ENCODE peak calls at places on chromosomes 13 and 19, in four cellular contexts. One of them, this sample, is unnamed.

GRCh38 chr19:43777163-43777700 is 3.5 kb downstream of the KCNN4 start:
- DNase-seq in LoVo: no peak
- DNase-seq in NCI-H748 treated with DMSO at 0.1 percent for 48 hours: no peak
- DNase-seq in choroid plexus epithelial cell: peak
- DNase-seq in this sample: peak

GRCh38 chr13:22777207-22777606 is 403.6 kb upstream of the SGCG start:
- DNase-seq in NCI-H748 treated with DMSO at 0.1 percent for 48 hours: no peak
- DNase-seq in LoVo: no peak
- DNase-seq in choroid plexus epithelial cell: no peak
- DNase-seq in this sample: no peak

GRCh38 chr13:76552807-76553206 is 333.4 kb downstream of the KCTD12 start:
- DNase-seq in choroid plexus epithelial cell: no peak
- DNase-seq in LoVo: no peak
- DNase-seq in NCI-H748 treated with DMSO at 0.1 percent for 48 hours: no peak
- DNase-seq in this sample: no peak

GRCh38 chr19:33438016-33438671 is 64.6 kb downstream of the CEBPG start:
- DNase-seq in LoVo: no peak
- DNase-seq in NCI-H748 treated with DMSO at 0.1 percent for 48 hours: no peak
- DNase-seq in choroid plexus epithelial cell: peak
- DNase-seq in this sample: peak

GRCh38 chr19:39941151-39941550 is 6.7 kb upstream of the FCGBP start:
- DNase-seq in choroid plexus epithelial cell: no peak
- DNase-seq in NCI-H748 treated with DMSO at 0.1 percent for 48 hours: no peak
- DNase-seq in LoVo: no peak
- DNase-seq in this sample: no peak

GRCh38 chr13:106096661-106097092 is 438.8 kb downstream of the EFNB2 start:
- DNase-seq in choroid plexus epithelial cell: no peak
- DNase-seq in LoVo: peak
- DNase-seq in NCI-H748 treated with DMSO at 0.1 percent for 48 hours: no peak
- DNase-seq in this sample: peak

GRCh38 chr19:49881672-49882394 is 4.3 kb downstream of the TBC1D17 start:
- DNase-seq in NCI-H748 treated with DMSO at 0.1 percent for 48 hours: no peak
- DNase-seq in choroid plexus epithelial cell: no peak
- DNase-seq in LoVo: no peak
- DNase-seq in this sample: peak

GRCh38 chr19:17243854-17244617 is 1.7 kb downstream of the NR2F6 start:
- DNase-seq in choroid plexus epithelial cell: no peak
- DNase-seq in LoVo: no peak
- DNase-seq in NCI-H748 treated with DMSO at 0.1 percent for 48 hours: no peak
- DNase-seq in this sample: peak

GRCh38 chr19:56297010-56297409 is 17.6 kb downstream of the ZSCAN5A start:
- DNase-seq in NCI-H748 treated with DMSO at 0.1 percent for 48 hours: no peak
- DNase-seq in LoVo: no peak
- DNase-seq in choroid plexus epithelial cell: no peak
- DNase-seq in this sample: no peak

GRCh38 chr19:6374179-6374709 is 1.5 kb downstream of the PSPN start:
- DNase-seq in LoVo: no peak
- DNase-seq in NCI-H748 treated with DMSO at 0.1 percent for 48 hours: no peak
- DNase-seq in choroid plexus epithelial cell: no peak
- DNase-seq in this sample: no peak

GRCh38 chr13:23496255-23496654 is 62.8 kb upstream of the SACS start:
- DNase-seq in LoVo: no peak
- DNase-seq in NCI-H748 treated with DMSO at 0.1 percent for 48 hours: no peak
- DNase-seq in choroid plexus epithelial cell: no peak
- DNase-seq in this sample: no peak

GRCh38 chr13:110560606-110561334 is 752 bp downstream of the RAB20 start:
- DNase-seq in choroid plexus epithelial cell: no peak
- DNase-seq in LoVo: no peak
- DNase-seq in NCI-H748 treated with DMSO at 0.1 percent for 48 hours: no peak
- DNase-seq in this sample: peak

GRCh38 chr13:46687810-46688209 is 109.2 kb downstream of the ESD start:
- DNase-seq in choroid plexus epithelial cell: peak
- DNase-seq in NCI-H748 treated with DMSO at 0.1 percent for 48 hours: peak
- DNase-seq in LoVo: peak
- DNase-seq in this sample: peak

GRCh38 chr13:36029171-36029570 is 102.0 kb downstream of the DCLK1 start:
- DNase-seq in NCI-H748 treated with DMSO at 0.1 percent for 48 hours: peak
- DNase-seq in choroid plexus epithelial cell: peak
- DNase-seq in LoVo: no peak
- DNase-seq in this sample: peak

GRCh38 chr19:41537789-41538188 is 38.2 kb upstream of the CEACAM21 start:
- DNase-seq in NCI-H748 treated with DMSO at 0.1 percent for 48 hours: peak
- DNase-seq in choroid plexus epithelial cell: peak
- DNase-seq in LoVo: no peak
- DNase-seq in this sample: peak

GRCh38 chr19:47032171-47032811 is 12.7 kb downstream of the NPAS1 start:
- DNase-seq in choroid plexus epithelial cell: peak
- DNase-seq in NCI-H748 treated with DMSO at 0.1 percent for 48 hours: peak
- DNase-seq in LoVo: peak
- DNase-seq in this sample: peak

GRCh38 chr19:55474269-55475265 is 1.9 kb upstream of the ZNF628 start:
- DNase-seq in choroid plexus epithelial cell: no peak
- DNase-seq in NCI-H748 treated with DMSO at 0.1 percent for 48 hours: no peak
- DNase-seq in LoVo: peak
- DNase-seq in this sample: no peak

GRCh38 chr13:110109140-110109783 is 197.7 kb downstream of the COL4A1 start:
- DNase-seq in LoVo: no peak
- DNase-seq in NCI-H748 treated with DMSO at 0.1 percent for 48 hours: no peak
- DNase-seq in choroid plexus epithelial cell: no peak
- DNase-seq in this sample: no peak

GRCh38 chr19:45645068-45645630 is 6.0 kb upstream of the EML2 start:
- DNase-seq in LoVo: no peak
- DNase-seq in choroid plexus epithelial cell: no peak
- DNase-seq in NCI-H748 treated with DMSO at 0.1 percent for 48 hours: no peak
- DNase-seq in this sample: no peak

GRCh38 chr13:113862191-113862765 is 1.6 kb downstream of the GAS6 start:
- DNase-seq in NCI-H748 treated with DMSO at 0.1 percent for 48 hours: no peak
- DNase-seq in LoVo: no peak
- DNase-seq in choroid plexus epithelial cell: no peak
- DNase-seq in this sample: no peak

GRCh38 chr19:13796301-13797057 is 1.2 kb downstream of the ZSWIM4 start:
- DNase-seq in choroid plexus epithelial cell: peak
- DNase-seq in NCI-H748 treated with DMSO at 0.1 percent for 48 hours: no peak
- DNase-seq in LoVo: peak
- DNase-seq in this sample: peak

GRCh38 chr13:21014666-21015170 is 46.7 kb downstream of the LATS2 start:
- DNase-seq in choroid plexus epithelial cell: peak
- DNase-seq in NCI-H748 treated with DMSO at 0.1 percent for 48 hours: no peak
- DNase-seq in LoVo: no peak
- DNase-seq in this sample: peak

GRCh38 chr19:45340899-45341453 is 426 bp downstream of the KLC3 start:
- DNase-seq in LoVo: no peak
- DNase-seq in NCI-H748 treated with DMSO at 0.1 percent for 48 hours: no peak
- DNase-seq in choroid plexus epithelial cell: peak
- DNase-seq in this sample: no peak

GRCh38 chr13:30235206-30235605 is 72.1 kb downstream of the KATNAL1 start:
- DNase-seq in LoVo: no peak
- DNase-seq in NCI-H748 treated with DMSO at 0.1 percent for 48 hours: no peak
- DNase-seq in choroid plexus epithelial cell: peak
- DNase-seq in this sample: no peak

GRCh38 chr13:30805603-30806011 is 70.3 kb downstream of the ALOX5AP start:
- DNase-seq in choroid plexus epithelial cell: no peak
- DNase-seq in LoVo: no peak
- DNase-seq in NCI-H748 treated with DMSO at 0.1 percent for 48 hours: no peak
- DNase-seq in this sample: peak

GRCh38 chr19:10863107-10863700 is 8.1 kb upstream of the CARM1 start:
- DNase-seq in NCI-H748 treated with DMSO at 0.1 percent for 48 hours: no peak
- DNase-seq in LoVo: no peak
- DNase-seq in choroid plexus epithelial cell: peak
- DNase-seq in this sample: peak

GRCh38 chr13:102234618-102235017 is 167.2 kb downstream of the FGF14 start:
- DNase-seq in NCI-H748 treated with DMSO at 0.1 percent for 48 hours: no peak
- DNase-seq in choroid plexus epithelial cell: peak
- DNase-seq in LoVo: no peak
- DNase-seq in this sample: no peak

GRCh38 chr13:20049558-20050473 is 91.3 kb downstream of the ZMYM2 start:
- DNase-seq in NCI-H748 treated with DMSO at 0.1 percent for 48 hours: no peak
- DNase-seq in choroid plexus epithelial cell: peak
- DNase-seq in LoVo: no peak
- DNase-seq in this sample: no peak

GRCh38 chr13:111909971-111910671 is 156.8 kb upstream of the SOX1 start:
- DNase-seq in LoVo: no peak
- DNase-seq in NCI-H748 treated with DMSO at 0.1 percent for 48 hours: no peak
- DNase-seq in choroid plexus epithelial cell: no peak
- DNase-seq in this sample: no peak

GRCh38 chr19:56138069-56138468 is 3.0 kb upstream of the ZNF444 start:
- DNase-seq in choroid plexus epithelial cell: peak
- DNase-seq in LoVo: no peak
- DNase-seq in NCI-H748 treated with DMSO at 0.1 percent for 48 hours: no peak
- DNase-seq in this sample: no peak

GRCh38 chr19:42412223-42412622 is 15.0 kb downstream of the LIPE start:
- DNase-seq in LoVo: no peak
- DNase-seq in choroid plexus epithelial cell: no peak
- DNase-seq in NCI-H748 treated with DMSO at 0.1 percent for 48 hours: no peak
- DNase-seq in this sample: peak

GRCh38 chr13:32581177-32581786 is 5.0 kb upstream of the PDS5B start:
- DNase-seq in LoVo: peak
- DNase-seq in choroid plexus epithelial cell: peak
- DNase-seq in NCI-H748 treated with DMSO at 0.1 percent for 48 hours: peak
- DNase-seq in this sample: peak

GRCh38 chr13:41017744-41018582 is 1.2 kb downstream of the ELF1 start:
- DNase-seq in LoVo: no peak
- DNase-seq in NCI-H748 treated with DMSO at 0.1 percent for 48 hours: peak
- DNase-seq in choroid plexus epithelial cell: no peak
- DNase-seq in this sample: no peak

GRCh38 chr19:9054768-9055167 is 32.1 kb upstream of the OR1M1 start:
- DNase-seq in NCI-H748 treated with DMSO at 0.1 percent for 48 hours: no peak
- DNase-seq in LoVo: peak
- DNase-seq in choroid plexus epithelial cell: no peak
- DNase-seq in this sample: no peak

GRCh38 chr19:52959613-52960295 is 2.9 kb downstream of the ZNF816 start:
- DNase-seq in NCI-H748 treated with DMSO at 0.1 percent for 48 hours: no peak
- DNase-seq in LoVo: no peak
- DNase-seq in choroid plexus epithelial cell: no peak
- DNase-seq in this sample: no peak

GRCh38 chr13:19382111-19382510 is 179.2 kb downstream of the TPTE2 start:
- DNase-seq in LoVo: no peak
- DNase-seq in NCI-H748 treated with DMSO at 0.1 percent for 48 hours: no peak
- DNase-seq in choroid plexus epithelial cell: no peak
- DNase-seq in this sample: no peak

GRCh38 chr13:113283904-113284303 is 13.1 kb upstream of the LAMP1 start:
- DNase-seq in choroid plexus epithelial cell: no peak
- DNase-seq in NCI-H748 treated with DMSO at 0.1 percent for 48 hours: no peak
- DNase-seq in LoVo: no peak
- DNase-seq in this sample: no peak